ENCODE peak calls at places on chromosomes 3 and 15, in eight cellular contexts. R is T-helper 17 cell; Q is ascending aorta; L is LoVo; X is T-helper 9 cell; H is stimulated activated CD4-positive, alpha-beta T cell treated with anti-CD3 and anti-CD28 coated beads, Interleukin-15, amount 100 ng/mL, for 24 hours; V is lower lobe of right lung; Y is activated T-helper 1 cell treated with Interleukin-2 at 50 U/mL for 16 hours. A is an unnamed sample.
A peak's percentile ranks its signal among the peaks of the same experiment; 100 is the strongest.

GRCh38 chr15:34223904-34224596 is 766 bp upstream of the EMC4 start:
- DNase-seq in Y (no peak), H (no peak), R (no peak), V (no peak), Q (no peak), L (peak; percentile 19), X (no peak), A (no peak)

GRCh38 chr3:190883973-190884832 is 21.7 kb upstream of the GMNC start:
- DNase-seq in R (no peak), X (no peak), Q (no peak), Y (no peak), H (peak; percentile 40), L (peak; percentile 72), V (no peak), A (no peak)

GRCh38 chr3:57228734-57229505 is 1.4 kb downstream of the APPL1 start:
- DNase-seq in Q (no peak), V (no peak), Y (no peak), X (no peak), L (peak; percentile 82), R (no peak), H (no peak), A (no peak)

GRCh38 chr3:141333796-141334626 is 34.3 kb upstream of the ZBTB38 start:
- DNase-seq in R (no peak), V (no peak), Y (no peak), X (no peak), H (no peak), L (no peak), Q (no peak), A (no peak)

GRCh38 chr15:94670436-94671034 is 439.2 kb downstream of the MCTP2 start:
- DNase-seq in R (no peak), Y (no peak), L (peak; percentile 63), X (no peak), H (no peak), Q (no peak), V (no peak), A (no peak)

GRCh38 chr3:197750396-197750831 is 731 bp downstream of the FYTTD1 start:
- DNase-seq in V (peak; percentile 86), L (peak; percentile 48), Q (peak; percentile 86), X (peak; percentile 49), Y (peak; percentile 46), H (peak; percentile 67), R (peak; percentile 33), A (peak; percentile 57)

GRCh38 chr15:38297623-38298388 is 45.2 kb downstream of the SPRED1 start:
- DNase-seq in H (no peak), X (no peak), Q (no peak), Y (no peak), L (no peak), V (no peak), R (no peak), A (no peak)

GRCh38 chr3:193730976-193731375 is 138.0 kb downstream of the OPA1 start:
- DNase-seq in V (no peak), H (no peak), X (no peak), R (no peak), Y (no peak), Q (no peak), L (no peak), A (no peak)

GRCh38 chr15:61030451-61030850 is 198.7 kb downstream of the RORA start:
- DNase-seq in H (no peak), Y (no peak), Q (no peak), R (no peak), V (no peak), X (no peak), L (no peak), A (no peak)

GRCh38 chr3:56812749-56813655 is 11.3 kb upstream of the ARHGEF3 start:
- DNase-seq in V (no peak), X (no peak), H (no peak), L (no peak), Y (no peak), R (no peak), Q (no peak), A (no peak)

GRCh38 chr3:46282696-46283095 is 40.4 kb downstream of the CCR3 start:
- DNase-seq in X (no peak), H (no peak), V (no peak), Y (no peak), Q (no peak), R (no peak), L (no peak), A (no peak)

GRCh38 chr15:74176262-74177208 is 3.0 kb downstream of the ISLR start:
- DNase-seq in Q (peak; percentile 53), H (no peak), V (peak; percentile 28), X (no peak), Y (no peak), L (no peak), R (no peak), A (no peak)

GRCh38 chr15:31482122-31482922 is 155.7 kb downstream of the KLF13 start:
- DNase-seq in Q (no peak), Y (no peak), V (no peak), L (no peak), X (no peak), R (no peak), H (no peak), A (no peak)

GRCh38 chr3:189233225-189233858 is 61.6 kb downstream of the TPRG1 start:
- DNase-seq in Q (peak; percentile 66), R (no peak), V (peak; percentile 49), Y (no peak), L (peak; percentile 65), X (no peak), H (peak; percentile 55), A (peak; percentile 21)

GRCh38 chr3:7581831-7582230 is 720.9 kb downstream of the GRM7 start:
- DNase-seq in L (no peak), H (no peak), X (no peak), Y (no peak), Q (no peak), R (no peak), V (no peak), A (no peak)

GRCh38 chr3:123883656-123884257 is 375 bp downstream of the MYLK start:
- DNase-seq in Y (no peak), X (no peak), L (no peak), V (peak; percentile 48), Q (peak; percentile 72), H (peak; percentile 3), R (no peak), A (peak; percentile 61)

GRCh38 chr3:43759297-43759782 is 68.6 kb downstream of the ABHD5 start:
- DNase-seq in V (no peak), Y (no peak), R (no peak), H (peak; percentile 11), X (no peak), Q (no peak), L (peak; percentile 32), A (no peak)

GRCh38 chr3:11532865-11533490 is 110.7 kb downstream of the VGLL4 start:
- DNase-seq in X (no peak), L (no peak), Y (no peak), R (no peak), Q (no peak), V (no peak), H (no peak), A (no peak)

GRCh38 chr15:58453931-58454793 is 22.4 kb downstream of the LIPC start:
- DNase-seq in H (peak; percentile 76), R (no peak), L (no peak), X (no peak), V (no peak), Y (no peak), Q (no peak), A (peak; percentile 37)

GRCh38 chr3:53614307-53614706 is 119.9 kb downstream of the CACNA1D start:
- DNase-seq in L (no peak), H (no peak), V (no peak), X (no peak), R (no peak), Y (no peak), Q (no peak), A (no peak)

GRCh38 chr3:119733812-119734211 is 31.0 kb downstream of the CFAP91 start:
- DNase-seq in V (no peak), X (no peak), L (no peak), R (no peak), Y (no peak), H (no peak), Q (no peak), A (no peak)

GRCh38 chr3:124557433-124558232 is 172.6 kb upstream of the UMPS start:
- DNase-seq in Q (no peak), H (no peak), L (no peak), X (no peak), Y (no peak), R (no peak), V (no peak), A (no peak)

GRCh38 chr3:100264242-100264641 is 3.5 kb downstream of the TBC1D23 start:
- DNase-seq in H (no peak), X (no peak), R (no peak), V (no peak), Y (no peak), L (no peak), Q (no peak), A (no peak)

GRCh38 chr3:194313642-194314430 is 37.3 kb downstream of the CPN2 start:
- DNase-seq in H (no peak), L (no peak), Q (no peak), Y (no peak), X (no peak), R (no peak), V (no peak), A (no peak)

GRCh38 chr3:113623827-113624226 is 72.6 kb downstream of the USF3 start:
- DNase-seq in X (no peak), H (no peak), V (no peak), Y (no peak), Q (no peak), R (no peak), L (no peak), A (no peak)

GRCh38 chr3:27134165-27134796 is 234.9 kb downstream of the NEK10 start:
- DNase-seq in Y (peak; percentile 27), H (peak; percentile 62), Q (peak; percentile 68), X (peak; percentile 41), L (peak; percentile 57), V (peak; percentile 51), R (peak; percentile 39), A (peak; percentile 61)

GRCh38 chr3:169389925-169390253 is 273.6 kb downstream of the MECOM start:
- DNase-seq in Q (no peak), Y (no peak), V (no peak), R (no peak), L (no peak), H (no peak), X (no peak), A (peak; percentile 22)

GRCh38 chr15:47394410-47394809 is 322.9 kb upstream of the SEMA6D start:
- DNase-seq in V (no peak), R (no peak), L (no peak), Y (no peak), X (no peak), H (no peak), Q (no peak), A (no peak)

GRCh38 chr3:15795563-15796308 is 2.0 kb downstream of the ANKRD28 start:
- DNase-seq in V (no peak), R (no peak), X (no peak), H (no peak), L (no peak), Q (no peak), Y (no peak), A (no peak)

GRCh38 chr3:72702390-72702789 is 145.9 kb downstream of the SHQ1 start:
- DNase-seq in X (no peak), H (no peak), R (no peak), Y (no peak), L (no peak), V (no peak), Q (no peak), A (no peak)